ENCODE peak calls at places on chromosome 14, in ten cellular contexts. R is tibial nerve, Y is H1, F is AG04450, I is upper lobe of right lung, B is astrocyte of the cerebellum, E is neural progenitor cell, O is fibroblast of mammary gland, Z is hepatocyte, K is GM23338. H is an unnamed sample.

GRCh38 chr14:76647699-76648298 is 113.5 kb upstream of the VASH1 start:
- DNase-seq in R (no peak), Y (no peak), F (peak; percentile 23), I (no peak), B (peak; percentile 28), E (peak; percentile 82), O (peak; percentile 66), Z (peak; percentile 84), K (peak; percentile 90), H (peak; percentile 25)

GRCh38 chr14:91466192-91466591 is 43.9 kb downstream of the PPP4R3A start:
- DNase-seq in R (no peak), Y (no peak), F (no peak), I (no peak), B (no peak), E (no peak), O (no peak), Z (no peak), K (no peak), H (no peak)

GRCh38 chr14:95922080-95922479 is 45.4 kb downstream of the TUNAR start:
- DNase-seq in R (no peak), Y (no peak), F (no peak), I (no peak), B (no peak), E (no peak), O (no peak), Z (no peak), K (no peak), H (no peak)

GRCh38 chr14:51999084-51999483 is 9.7 kb downstream of the RTRAF start:
- DNase-seq in R (no peak), Y (no peak), F (no peak), I (no peak), B (no peak), E (no peak), O (peak; percentile 71), Z (no peak), K (no peak), H (peak; percentile 78)

GRCh38 chr14:71739273-71739990 is 192.8 kb upstream of the RGS6 start:
- DNase-seq in R (no peak), Y (no peak), F (no peak), I (no peak), B (no peak), E (no peak), O (peak; percentile 21), Z (peak; percentile 75), K (peak; percentile 45), H (no peak)

GRCh38 chr14:67517083-67517482 is 16.0 kb upstream of the PLEKHH1 start:
- DNase-seq in R (no peak), Y (peak; percentile 53), F (no peak), I (no peak), B (no peak), E (peak; percentile 74), O (no peak), Z (peak; percentile 39), K (peak; percentile 73), H (peak; percentile 43)

GRCh38 chr14:67729072-67729561 is 27.4 kb downstream of the RDH12 start:
- DNase-seq in R (no peak), Y (peak; percentile 77), F (no peak), I (peak; percentile 71), B (no peak), E (peak; percentile 71), O (no peak), Z (peak; percentile 58), K (peak; percentile 87), H (no peak)

GRCh38 chr14:102914474-102915291 is 7.8 kb upstream of the AMN start:
- DNase-seq in R (no peak), Y (no peak), F (no peak), I (peak; percentile 62), B (no peak), E (no peak), O (no peak), Z (no peak), K (no peak), H (no peak)

GRCh38 chr14:56100556-56100955 is 17.7 kb upstream of the PELI2 start:
- DNase-seq in R (no peak), Y (no peak), F (no peak), I (no peak), B (no peak), E (no peak), O (no peak), Z (no peak), K (no peak), H (peak; percentile 63)

GRCh38 chr14:21535545-21536394 is 9.6 kb upstream of the SALL2 start:
- DNase-seq in R (no peak), Y (no peak), F (no peak), I (no peak), B (no peak), E (no peak), O (no peak), Z (no peak), K (no peak), H (no peak)

GRCh38 chr14:21534576-21534975 is 8.4 kb upstream of the SALL2 start:
- DNase-seq in R (no peak), Y (no peak), F (no peak), I (no peak), B (no peak), E (peak; percentile 63), O (no peak), Z (no peak), K (peak; percentile 88), H (no peak)

GRCh38 chr14:21539154-21539940 is 13.2 kb upstream of the SALL2 start:
- DNase-seq in R (no peak), Y (no peak), F (no peak), I (no peak), B (no peak), E (peak; percentile 92), O (no peak), Z (no peak), K (peak; percentile 44), H (no peak)

GRCh38 chr14:21537088-21537424 is 10.9 kb upstream of the SALL2 start:
- DNase-seq in R (no peak), Y (no peak), F (no peak), I (no peak), B (no peak), E (peak; percentile 84), O (no peak), Z (no peak), K (no peak), H (peak; percentile 4)

DNA sequence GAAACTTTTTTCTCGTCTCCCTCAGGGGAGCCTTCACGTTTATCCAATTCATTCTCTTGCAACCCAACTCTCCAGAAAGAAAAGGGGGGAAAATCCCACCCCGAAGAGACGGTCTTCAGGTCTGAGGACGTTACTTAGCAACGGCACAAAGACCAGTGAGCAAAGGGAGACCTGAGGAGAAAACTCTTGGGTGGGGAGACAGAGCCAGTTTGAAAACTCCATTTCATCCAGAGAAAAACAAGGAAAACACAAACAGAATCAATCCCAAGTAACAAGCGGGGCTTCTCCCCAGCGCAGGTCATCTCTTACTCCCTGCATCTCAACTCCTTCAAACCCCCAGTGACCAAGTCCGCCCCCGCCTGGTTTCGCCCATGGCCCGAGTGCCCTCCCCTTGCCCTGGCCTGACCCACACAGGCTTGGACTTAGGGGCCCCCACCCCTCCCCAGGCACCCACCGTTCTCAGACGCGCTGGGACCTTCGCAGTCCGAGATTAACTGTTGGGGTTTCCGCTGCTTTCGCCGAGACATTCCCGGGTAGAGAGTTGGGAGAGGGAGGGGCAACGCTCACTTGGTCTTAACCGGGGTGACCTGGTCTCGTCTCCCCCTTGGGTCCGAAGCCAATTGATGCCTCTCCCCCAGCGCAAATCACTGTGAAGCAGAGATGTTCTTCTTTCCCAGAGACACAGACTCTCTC is 10.4 kb upstream of the SALL2 start:
- DNase-seq in R (no peak), Y (peak; percentile 76), F (no peak), I (no peak), B (no peak), E (peak; percentile 84), O (no peak), Z (no peak), K (peak; percentile 82), H (no peak)
- H3K4me3 ChIP-seq in R (peak overlapping the region; percentile 33), Y (peak overlapping the region; percentile 87), F (peak overlapping the region; percentile 25), I (peak overlapping the region; percentile 35), B (peak overlapping the region; percentile 28), E (peak overlapping the region; percentile 100), O (peak overlapping the region; percentile 2), Z (peak overlapping the region; percentile 50), K (peak overlapping the region; percentile 84), H (peak overlapping the region; percentile 19)

DNA sequence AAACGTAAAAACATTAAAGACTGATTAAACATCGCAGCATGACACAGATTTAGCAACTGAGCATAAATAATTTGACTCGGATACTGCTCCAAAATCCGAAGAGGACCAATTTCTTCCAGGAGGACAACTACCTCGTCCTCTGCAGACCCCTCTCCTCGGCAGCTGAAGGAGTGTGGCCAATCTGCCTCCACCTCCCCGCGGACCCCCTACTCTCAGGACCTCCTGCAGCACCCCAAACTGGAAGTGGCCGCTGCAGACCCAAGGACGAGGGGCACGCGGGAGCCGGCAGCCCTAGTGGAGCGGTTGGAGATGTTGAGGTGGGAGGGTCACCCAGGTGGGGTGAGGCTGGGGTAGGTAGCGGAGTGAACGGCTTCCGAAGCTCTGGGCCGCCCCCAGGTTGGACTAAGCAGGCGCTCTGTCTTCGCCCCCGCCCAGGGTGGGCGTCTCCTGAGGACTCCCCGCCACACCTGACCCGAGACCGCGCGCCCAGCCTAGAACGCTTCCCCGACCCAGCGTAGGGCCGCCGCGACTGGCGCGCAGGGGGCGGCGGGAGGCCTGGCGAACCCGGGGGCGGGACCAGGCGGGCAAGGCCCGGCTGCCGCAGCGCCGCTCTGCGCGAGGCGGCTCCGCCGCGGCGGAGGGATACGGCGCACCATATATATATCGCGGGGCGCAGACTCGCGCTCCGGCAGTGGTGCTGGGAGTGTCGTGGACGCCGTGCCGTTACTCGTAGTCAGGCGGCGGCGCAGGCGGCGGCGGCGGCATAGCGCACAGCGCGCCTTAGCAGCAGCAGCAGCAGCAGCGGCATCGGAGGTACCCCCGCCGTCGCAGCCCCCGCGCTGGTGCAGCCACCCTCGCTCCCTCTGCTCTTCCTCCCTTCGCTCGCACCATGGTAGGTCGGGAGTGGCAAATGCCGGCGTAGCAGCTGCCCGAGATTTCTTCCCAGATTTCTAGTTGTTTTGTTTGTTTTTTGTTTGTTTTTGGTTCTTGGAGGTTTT is at the start of gene CALM1:
- DNase-seq in R (peak; percentile 86), Y (peak; percentile 97), F (peak; percentile 91), I (peak; percentile 97), B (peak; percentile 83), E (peak; percentile 96), O (peak; percentile 90), Z (peak; percentile 96), K (peak; percentile 94), H (peak; percentile 98)
- TF ChIP-seq CTCF in R (no peak), Y (no peak), F (no peak), I (no peak), B (no peak), E (no peak), O (no peak), Z (no peak), K (no peak), H (no peak)

DNA sequence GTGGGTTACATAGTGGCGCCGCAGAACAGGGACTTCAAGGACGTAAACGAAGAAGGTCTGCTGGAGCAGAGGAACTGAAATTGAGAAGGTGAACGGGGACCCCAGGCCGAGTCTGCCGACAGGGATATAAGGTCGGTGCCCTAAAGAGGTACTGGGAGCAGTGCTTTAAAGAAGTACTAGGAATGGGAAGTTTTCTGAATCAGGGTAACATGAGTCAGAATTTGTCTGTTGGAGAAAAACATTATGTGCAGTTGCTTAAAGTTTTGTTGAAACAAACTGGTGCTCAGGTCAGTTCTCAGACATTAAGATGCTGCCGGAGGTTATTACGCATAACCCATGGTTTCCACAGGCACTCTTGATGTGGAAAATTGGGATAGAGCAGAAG is 14.8 kb upstream of the SLC10A1 start:
- DNase-seq in R (no peak), Y (no peak), F (no peak), I (no peak), B (no peak), E (no peak), O (no peak), Z (no peak), K (no peak), H (no peak)
- H3K4me3 ChIP-seq in R (no peak overlapping the region), Y (no peak overlapping the region), F (no peak overlapping the region), I (no peak overlapping the region), B (no peak overlapping the region), E (no peak overlapping the region), O (no peak overlapping the region), Z (no peak overlapping the region), K (no peak overlapping the region), H (no peak overlapping the region)

GRCh38 chr14:94681300-94682060 is 69.3 kb downstream of the SERPINA3 start:
- DNase-seq in R (peak; percentile 20), Y (no peak), F (no peak), I (peak; percentile 56), B (no peak), E (peak; percentile 67), O (peak; percentile 65), Z (peak; percentile 47), K (peak; percentile 80), H (peak; percentile 20)
- TF ChIP-seq CTCF in R (no peak), Y (peak; percentile 71), F (peak; percentile 65), I (peak; percentile 27), B (peak; percentile 61), E (peak; percentile 59), O (peak; percentile 88), Z (peak; percentile 35), K (peak; percentile 79), H (peak; percentile 15)

H was measured in foreskin fibroblast.